ENCODE peak calls at places on chromosomes 11 and 22, in four cellular contexts. One of them, this sample, is unnamed.

GRCh38 chr11:67006029-67006884 is 16.7 kb upstream of the SYT12 start:
- DNase-seq in adrenal gland: no peak
- DNase-seq in colonic mucosa: no peak
- DNase-seq in lung: no peak
- DNase-seq in this sample: no peak

GRCh38 chr11:56961609-56962008 is 27.1 kb upstream of the OR5AK2 start:
- DNase-seq in adrenal gland: no peak
- DNase-seq in colonic mucosa: no peak
- DNase-seq in lung: no peak
- DNase-seq in this sample: no peak

GRCh38 chr11:13837286-13837685 is 125.2 kb upstream of the SPON1 start:
- DNase-seq in colonic mucosa: no peak
- DNase-seq in adrenal gland: no peak
- DNase-seq in lung: no peak
- DNase-seq in this sample: no peak

GRCh38 chr11:76598426-76598839 is 72.1 kb downstream of the LRRC32 start:
- DNase-seq in lung: no peak
- DNase-seq in adrenal gland: no peak
- DNase-seq in colonic mucosa: no peak
- DNase-seq in this sample: no peak

GRCh38 chr11:69627551-69627950 is 13.4 kb upstream of the CCND1 start:
- DNase-seq in adrenal gland: no peak
- DNase-seq in lung: no peak
- DNase-seq in colonic mucosa: no peak
- DNase-seq in this sample: no peak

GRCh38 chr11:114099392-114100178 is 40.1 kb downstream of the ZBTB16 start:
- DNase-seq in adrenal gland: no peak
- DNase-seq in colonic mucosa: no peak
- DNase-seq in lung: no peak
- DNase-seq in this sample: no peak

GRCh38 chr11:12165237-12165875 is 55.0 kb downstream of the MICAL2 start:
- DNase-seq in adrenal gland: no peak
- DNase-seq in colonic mucosa: no peak
- DNase-seq in lung: no peak
- DNase-seq in this sample: no peak

GRCh38 chr11:12842933-12843636 is 166.0 kb upstream of the RASSF10 start:
- DNase-seq in adrenal gland: no peak
- DNase-seq in colonic mucosa: peak
- DNase-seq in lung: no peak
- DNase-seq in this sample: no peak

GRCh38 chr11:93906486-93906885 is 56.1 kb upstream of the VSTM5 start:
- DNase-seq in colonic mucosa: no peak
- DNase-seq in lung: no peak
- DNase-seq in adrenal gland: no peak
- DNase-seq in this sample: no peak

GRCh38 chr11:112249871-112250590 is 10.6 kb downstream of the PLET1 start:
- DNase-seq in lung: no peak
- DNase-seq in adrenal gland: no peak
- DNase-seq in colonic mucosa: no peak
- DNase-seq in this sample: no peak

GRCh38 chr11:104005234-104005855 is 31.1 kb upstream of the DDI1 start:
- DNase-seq in lung: no peak
- DNase-seq in colonic mucosa: no peak
- DNase-seq in adrenal gland: no peak
- DNase-seq in this sample: no peak

GRCh38 chr11:100543386-100543785 is 143.7 kb upstream of the ARHGAP42 start:
- DNase-seq in lung: no peak
- DNase-seq in colonic mucosa: no peak
- DNase-seq in adrenal gland: no peak
- DNase-seq in this sample: no peak

GRCh38 chr11:134528453-134528852 is 116.4 kb upstream of the B3GAT1 start:
- DNase-seq in colonic mucosa: peak
- DNase-seq in adrenal gland: peak
- DNase-seq in lung: no peak
- DNase-seq in this sample: no peak

GRCh38 chr11:6096417-6096816 is 11.1 kb upstream of the OR56B4 start:
- DNase-seq in colonic mucosa: no peak
- DNase-seq in adrenal gland: no peak
- DNase-seq in lung: no peak
- DNase-seq in this sample: no peak

GRCh38 chr22:46593996-46594946 is 25.9 kb upstream of the GRAMD4 start:
- DNase-seq in colonic mucosa: no peak
- DNase-seq in lung: no peak
- DNase-seq in adrenal gland: peak
- DNase-seq in this sample: no peak

GRCh38 chr22:46592390-46592872 is 27.8 kb upstream of the GRAMD4 start:
- DNase-seq in lung: no peak
- DNase-seq in colonic mucosa: no peak
- DNase-seq in adrenal gland: peak
- DNase-seq in this sample: no peak

GRCh38 chr22:46591890-46592289 is 28.3 kb upstream of the GRAMD4 start:
- DNase-seq in colonic mucosa: no peak
- DNase-seq in adrenal gland: no peak
- DNase-seq in lung: no peak
- DNase-seq in this sample: no peak

GRCh38 chr22:46594947-46595298 is 25.3 kb upstream of the GRAMD4 start:
- DNase-seq in adrenal gland: peak
- DNase-seq in lung: no peak
- DNase-seq in colonic mucosa: no peak
- DNase-seq in this sample: no peak

GRCh38 chr22:46593211-46593676 is 26.9 kb upstream of the GRAMD4 start:
- DNase-seq in adrenal gland: peak
- DNase-seq in lung: no peak
- DNase-seq in colonic mucosa: no peak
- DNase-seq in this sample: no peak
- H3K4me3 ChIP-seq in adrenal gland: no peak
- H3K4me3 ChIP-seq in lung: no peak
- H3K4me3 ChIP-seq in colonic mucosa: no peak
- H3K4me3 ChIP-seq in this sample: no peak

DNA sequence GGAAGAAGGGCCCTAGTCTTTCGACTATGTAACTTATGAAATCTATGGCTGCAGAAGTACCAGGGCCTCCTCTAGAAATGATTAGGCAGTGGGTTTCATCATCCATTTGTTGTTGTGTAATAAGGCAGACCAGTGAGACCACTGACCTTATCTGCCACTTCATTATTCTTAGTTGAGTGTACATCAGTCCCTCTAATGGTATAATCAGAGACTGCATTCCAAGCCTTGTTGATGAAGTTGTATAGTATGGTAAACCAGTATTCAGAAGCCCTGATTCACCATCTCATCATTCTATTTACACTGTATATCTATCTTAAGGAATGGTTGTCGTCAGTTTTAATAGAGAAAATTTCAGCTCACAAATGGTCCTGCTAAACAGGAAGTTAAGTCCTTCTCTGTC is 32.2 kb upstream of the GRIA4 start:
- DNase-seq in colonic mucosa: no peak
- DNase-seq in lung: no peak
- DNase-seq in adrenal gland: no peak
- DNase-seq in this sample: no peak
- H3K4me3 ChIP-seq in colonic mucosa: no peak
- H3K4me3 ChIP-seq in lung: no peak
- H3K4me3 ChIP-seq in adrenal gland: no peak
- H3K4me3 ChIP-seq in this sample: no peak

DNA sequence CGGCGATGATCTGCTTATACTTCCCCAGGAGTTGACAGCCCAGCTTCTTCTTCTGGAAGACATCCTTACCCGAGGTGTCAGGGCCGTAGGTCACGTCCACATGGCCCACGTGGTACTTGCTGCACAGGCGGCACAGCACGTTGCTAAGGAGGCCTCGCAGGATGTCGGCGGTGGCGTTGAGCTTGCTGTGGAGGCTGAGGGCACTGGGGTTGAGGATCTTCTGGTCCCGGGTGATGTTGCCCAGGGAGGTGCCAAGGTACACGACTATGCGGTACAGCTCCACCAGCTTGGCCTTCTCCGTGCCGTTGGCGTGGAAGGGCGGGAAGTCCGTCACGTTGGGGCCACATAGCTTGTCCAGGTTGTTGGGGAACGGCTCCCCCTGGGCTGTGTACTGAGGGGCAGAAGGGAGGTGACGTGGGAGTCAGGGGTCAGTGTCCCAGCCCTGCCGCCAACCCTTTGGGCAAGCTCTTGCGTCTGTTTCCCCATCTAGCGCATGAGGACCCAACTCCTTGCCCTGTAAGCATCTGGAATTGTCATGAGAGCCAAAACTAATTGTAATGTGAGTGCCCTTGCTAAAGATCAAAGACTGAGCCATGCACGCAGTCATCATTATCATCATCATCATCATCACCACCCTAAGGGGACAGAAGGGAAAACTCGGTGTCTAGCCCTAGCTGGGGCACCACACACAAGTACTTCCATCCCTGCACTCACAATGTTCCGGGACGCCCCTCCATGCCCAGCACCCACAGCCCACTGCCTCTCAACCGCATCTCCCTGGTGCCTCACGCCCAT is 2.7 kb downstream of the LIF start:
- DNase-seq in lung: no peak
- DNase-seq in adrenal gland: no peak
- DNase-seq in colonic mucosa: no peak
- DNase-seq in this sample: no peak
- H3K4me3 ChIP-seq in lung: no peak
- H3K4me3 ChIP-seq in adrenal gland: no peak
- H3K4me3 ChIP-seq in colonic mucosa: no peak
- H3K4me3 ChIP-seq in this sample: no peak

DNA sequence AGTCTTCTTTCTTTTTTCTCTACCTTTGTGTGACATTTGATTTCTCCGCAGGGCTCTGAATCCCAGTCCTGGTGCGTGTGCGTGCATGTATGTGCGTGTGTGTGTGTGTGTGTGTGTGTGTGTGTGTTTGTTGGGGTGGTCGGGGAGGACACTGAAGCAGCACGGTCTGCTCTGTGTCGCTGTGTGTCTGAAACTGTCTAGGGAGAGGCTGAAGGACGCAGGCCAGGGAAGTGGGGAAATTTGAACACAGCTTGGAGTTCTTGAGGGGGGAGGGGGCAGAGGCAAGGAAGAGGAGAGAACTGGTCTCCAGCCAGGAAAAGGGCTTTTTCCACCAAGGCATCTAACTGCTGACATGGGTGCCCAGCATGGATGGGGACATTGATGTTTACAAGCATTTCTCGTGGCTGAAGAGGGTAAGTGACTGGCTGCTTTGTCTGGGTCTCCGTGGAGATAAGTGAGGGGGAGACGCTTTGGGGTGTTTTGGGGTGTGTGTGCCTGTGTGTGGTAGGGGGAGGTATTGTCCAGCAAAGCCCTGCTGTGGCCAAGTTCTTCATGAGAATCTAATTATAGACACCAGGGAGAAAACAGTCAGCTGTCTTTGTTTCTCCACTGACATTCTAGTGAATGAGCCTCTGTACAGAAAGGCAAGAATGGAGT is 63.6 kb downstream of the PPFIBP2 start:
- DNase-seq in lung: no peak
- DNase-seq in adrenal gland: no peak
- DNase-seq in colonic mucosa: peak
- DNase-seq in this sample: peak
- H3K4me3 ChIP-seq in lung: no peak
- H3K4me3 ChIP-seq in adrenal gland: no peak
- H3K4me3 ChIP-seq in colonic mucosa: peak
- H3K4me3 ChIP-seq in this sample: peak

GRCh38 chr11:26063915-26064314 is 268.0 kb upstream of the ANO3 start:
- DNase-seq in adrenal gland: no peak
- DNase-seq in colonic mucosa: no peak
- DNase-seq in lung: no peak
- DNase-seq in this sample: no peak
- H3K4me3 ChIP-seq in adrenal gland: no peak
- H3K4me3 ChIP-seq in colonic mucosa: no peak
- H3K4me3 ChIP-seq in lung: no peak
- H3K4me3 ChIP-seq in this sample: no peak

DNA sequence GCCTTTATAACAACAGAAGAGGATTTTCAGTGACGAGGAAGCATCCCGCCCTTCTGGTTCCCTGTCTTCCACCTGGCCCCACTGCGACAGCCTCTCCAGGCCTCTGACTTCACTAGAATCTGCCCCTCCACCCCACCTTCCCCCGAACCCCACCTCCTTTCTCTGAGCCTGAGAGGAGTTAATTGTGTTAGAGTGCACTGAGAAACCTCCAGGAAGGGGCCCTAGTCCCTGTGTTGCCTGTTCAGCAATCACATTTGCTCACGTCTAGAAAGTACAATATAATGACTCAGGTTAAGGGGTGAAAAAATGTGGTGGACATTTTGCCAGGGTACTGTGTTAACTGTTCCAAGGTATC is 38.8 kb downstream of the PTPRJ start:
- DNase-seq in colonic mucosa: no peak
- DNase-seq in lung: no peak
- DNase-seq in adrenal gland: no peak
- DNase-seq in this sample: no peak
- H3K4me3 ChIP-seq in colonic mucosa: no peak
- H3K4me3 ChIP-seq in lung: no peak
- H3K4me3 ChIP-seq in adrenal gland: no peak
- H3K4me3 ChIP-seq in this sample: no peak

GRCh38 chr11:2558861-2559526 is 114.2 kb downstream of the KCNQ1 start:
- DNase-seq in adrenal gland: no peak
- DNase-seq in colonic mucosa: no peak
- DNase-seq in lung: no peak
- DNase-seq in this sample: no peak

GRCh38 chr11:2561283-2562180 is 116.7 kb downstream of the KCNQ1 start:
- DNase-seq in lung: no peak
- DNase-seq in colonic mucosa: no peak
- DNase-seq in adrenal gland: no peak
- DNase-seq in this sample: no peak

GRCh38 chr11:2558402-2558801 is 113.6 kb downstream of the KCNQ1 start:
- DNase-seq in adrenal gland: no peak
- DNase-seq in lung: no peak
- DNase-seq in colonic mucosa: no peak
- DNase-seq in this sample: no peak

GRCh38 chr11:2557381-2557780 is 112.6 kb downstream of the KCNQ1 start:
- DNase-seq in adrenal gland: no peak
- DNase-seq in colonic mucosa: no peak
- DNase-seq in lung: no peak
- DNase-seq in this sample: no peak

DNA sequence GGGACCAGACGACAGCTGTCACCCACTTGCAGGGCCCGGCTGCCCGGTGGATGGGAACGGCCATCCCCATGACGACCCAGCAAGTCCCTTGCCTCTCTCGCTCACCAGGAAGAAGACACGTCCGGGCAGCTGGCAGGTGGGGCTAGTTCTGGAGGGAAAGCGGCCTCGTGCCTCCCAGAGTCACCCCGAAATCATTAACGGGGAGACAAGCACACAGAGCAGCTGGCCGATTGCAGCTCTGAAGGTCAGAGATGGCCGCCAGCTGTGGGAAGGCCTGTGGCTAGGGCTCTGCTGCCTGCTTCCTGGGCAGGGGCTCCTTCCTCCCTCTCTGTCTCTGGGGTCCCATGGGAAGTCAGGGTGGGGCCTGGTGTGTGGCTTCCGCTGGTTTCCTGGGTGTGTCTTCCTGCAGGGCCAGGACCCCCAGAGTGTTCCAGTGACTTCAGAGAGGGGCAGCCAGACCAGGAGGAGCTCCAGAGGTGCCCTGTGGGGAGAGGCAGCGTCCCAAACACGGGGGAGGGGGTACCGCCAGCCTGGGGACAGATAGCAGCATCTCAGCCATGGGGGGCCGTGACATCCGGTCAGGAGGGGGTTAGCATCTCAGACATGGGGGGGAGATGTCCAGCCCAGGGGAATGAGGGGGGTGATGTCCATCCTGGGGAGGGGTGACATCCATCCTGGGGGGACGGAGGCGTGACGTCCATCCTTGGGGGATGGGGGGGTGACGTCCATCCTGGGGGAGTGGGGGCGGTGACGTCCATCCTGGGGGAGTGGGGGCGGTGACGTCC is 114.9 kb downstream of the KCNQ1 start:
- DNase-seq in colonic mucosa: no peak
- DNase-seq in adrenal gland: no peak
- DNase-seq in lung: no peak
- DNase-seq in this sample: no peak
- H3K4me3 ChIP-seq in colonic mucosa: no peak
- H3K4me3 ChIP-seq in adrenal gland: no peak
- H3K4me3 ChIP-seq in lung: no peak
- H3K4me3 ChIP-seq in this sample: no peak

This sample was measured in stomach.